ENCODE peak calls at places on chromosomes 4 and X, in eight cellular contexts. Y is fibroblast of the aortic adventitia; V is Peyer's patch; E is Caco-2; A is PC-3; Q is AG04450; U is dorsolateral prefrontal cortex; I is Jurkat, Clone E6-1. L is an unnamed sample.

GRCh38 chr4:52889778-52890400 is 27.8 kb downstream of the RASL11B start:
- DNase-seq in A (peak), Y (no peak), Q (no peak), E (no peak), V (no peak), U (no peak), I (no peak), L (no peak)

GRCh38 chrX:1493877-1494510 is 41.3 kb upstream of the ASMTL start:
- DNase-seq in U (no peak), I (no peak), Y (no peak), V (peak), A (no peak), Q (no peak), E (no peak), L (peak)

GRCh38 chr4:166121897-166122296 is 248.9 kb downstream of the TLL1 start:
- DNase-seq in I (no peak), Y (no peak), V (no peak), A (no peak), E (no peak), U (no peak), Q (no peak), L (no peak)

GRCh38 chrX:6778547-6779231 is 243.8 kb upstream of the VCX3A start:
- DNase-seq in Q (no peak), Y (no peak), V (no peak), E (no peak), U (peak), A (no peak), I (no peak), L (no peak)

GRCh38 chr4:144113546-144113945 is 27.0 kb downstream of the GYPA start:
- DNase-seq in Y (no peak), A (no peak), U (no peak), V (no peak), Q (no peak), E (no peak), I (no peak), L (no peak)

GRCh38 chr4:3168029-3168428 is 80.9 kb upstream of the MSANTD1 start:
- DNase-seq in A (no peak), U (no peak), E (no peak), I (no peak), Q (peak), Y (peak), V (no peak), L (no peak)

GRCh38 chr4:37631551-37631950 is 54.6 kb downstream of the RELL1 start:
- DNase-seq in V (no peak), I (no peak), Q (peak), A (no peak), Y (peak), U (no peak), E (no peak), L (no peak)

GRCh38 chrX:124392794-124393193 is 46.4 kb downstream of the SH2D1A start:
- DNase-seq in U (no peak), E (no peak), A (no peak), V (no peak), I (no peak), Q (no peak), Y (no peak), L (no peak)

GRCh38 chr4:99966692-99967091 is 16.6 kb upstream of the H2AZ1 start:
- DNase-seq in I (no peak), U (no peak), A (no peak), Q (no peak), E (no peak), V (no peak), Y (no peak), L (no peak)

GRCh38 chrX:49001521-49002090 is 458 bp downstream of the GRIPAP1 start:
- DNase-seq in V (peak), E (no peak), I (peak), Y (peak), A (peak), U (no peak), Q (no peak), L (no peak)

GRCh38 chrX:49106930-49107329 is 16.6 kb downstream of the GPKOW start:
- DNase-seq in A (peak), I (no peak), U (no peak), E (peak), V (no peak), Y (peak), Q (peak), L (no peak)

GRCh38 chrX:112025753-112026152 is 56.8 kb downstream of the TRPC5 start:
- DNase-seq in Y (no peak), Q (no peak), I (no peak), A (no peak), E (no peak), U (no peak), V (no peak), L (no peak)

GRCh38 chr4:183289688-183290087 is 30.4 kb downstream of the CLDN22 start:
- DNase-seq in A (no peak), Q (no peak), E (peak), U (no peak), I (no peak), V (no peak), Y (no peak), L (no peak)

GRCh38 chrX:129577473-129577872 is 37.4 kb downstream of the OCRL start:
- DNase-seq in U (no peak), V (no peak), I (no peak), E (no peak), Y (peak), Q (peak), A (peak), L (no peak)

GRCh38 chr4:152348670-152349069 is 187.2 kb downstream of the FBXW7 start:
- DNase-seq in A (peak), E (no peak), V (no peak), Y (peak), Q (no peak), U (no peak), I (peak), L (no peak)

GRCh38 chrX:20487227-20487626 is 220.5 kb upstream of the RPS6KA3 start:
- DNase-seq in Y (peak), V (no peak), Q (no peak), I (no peak), E (no peak), U (no peak), A (peak), L (no peak)

GRCh38 chr4:87077834-87078585 is 142.4 kb downstream of the KLHL8 start:
- DNase-seq in I (no peak), E (no peak), V (no peak), A (no peak), Q (no peak), U (no peak), Y (no peak), L (no peak)

GRCh38 chr4:127244515-127244914 is 388.2 kb upstream of the INTU start:
- DNase-seq in Q (no peak), A (no peak), V (no peak), U (no peak), E (no peak), I (no peak), Y (no peak), L (no peak)

GRCh38 chr4:127239902-127240575 is 392.7 kb upstream of the INTU start:
- DNase-seq in V (no peak), Q (no peak), Y (no peak), I (no peak), U (no peak), E (no peak), A (no peak), L (no peak)

GRCh38 chr4:127236875-127237274 is 395.9 kb upstream of the INTU start:
- DNase-seq in U (no peak), E (no peak), I (no peak), Q (peak), V (no peak), Y (no peak), A (no peak), L (no peak)

GRCh38 chr4:127240721-127241120 is 392.0 kb upstream of the INTU start:
- DNase-seq in A (no peak), E (no peak), I (no peak), V (no peak), Y (peak), U (no peak), Q (no peak), L (no peak)
- H3K4me3 ChIP-seq in A (no peak), E (no peak), I (no peak), V (no peak), Y (no peak), U (no peak), Q (no peak), L (no peak)

DNA sequence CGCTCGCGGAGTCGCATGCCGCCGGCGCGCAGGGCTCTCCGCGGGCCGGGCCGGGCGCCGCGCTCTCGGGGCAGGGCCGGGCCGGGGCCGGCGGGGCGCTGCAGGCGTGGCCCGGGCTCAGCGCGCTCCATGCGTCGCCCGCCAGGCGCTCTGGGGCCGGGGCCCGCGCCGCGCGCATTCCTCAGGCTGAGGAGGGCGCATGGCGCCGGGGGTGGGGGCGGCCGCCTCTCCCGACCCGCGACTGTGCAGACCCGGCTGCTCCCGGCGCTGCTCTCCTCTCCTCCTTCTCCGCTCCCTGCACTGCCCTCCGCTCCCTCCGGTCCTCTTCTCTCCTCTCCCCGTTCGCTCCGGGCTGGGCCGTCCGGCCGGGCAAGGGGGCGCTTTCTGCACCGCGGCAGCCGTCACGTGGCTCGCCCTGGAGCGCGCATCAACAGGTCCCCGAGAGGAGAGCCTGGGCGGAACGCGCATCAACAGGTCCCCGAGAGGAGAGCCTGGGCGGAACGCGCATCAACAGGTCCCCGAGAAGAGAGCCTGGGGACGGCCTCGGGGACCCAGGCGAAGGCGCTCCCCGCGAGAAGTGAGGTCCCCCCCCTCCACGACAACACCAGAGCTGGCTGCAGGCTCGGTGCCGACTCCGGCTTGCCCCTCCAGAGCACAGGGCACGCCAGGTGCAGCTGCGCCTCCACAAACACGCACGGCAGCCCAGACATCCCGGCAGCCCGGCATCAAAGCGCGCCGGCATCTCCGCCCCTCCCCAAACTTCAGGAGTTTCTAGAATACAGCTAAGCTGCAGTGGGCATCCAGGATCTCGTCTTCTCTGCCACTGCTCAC is 12.9 kb downstream of the PPP2R3B start:
- DNase-seq in Y (no peak), Q (no peak), I (no peak), U (no peak), E (peak), A (no peak), V (no peak), L (peak)
- H3K4me3 ChIP-seq in Y (peak), Q (peak), I (peak), U (peak), E (peak), A (peak), V (peak), L (no peak)

GRCh38 chrX:27910412-27910811 is 70.8 kb downstream of the DCAF8L1 start:
- DNase-seq in V (no peak), E (no peak), Y (no peak), Q (no peak), A (no peak), I (no peak), U (no peak), L (no peak)
- H3K4me3 ChIP-seq in V (no peak), E (no peak), Y (no peak), Q (no peak), A (no peak), I (no peak), U (no peak), L (no peak)

GRCh38 chrX:153499876-153500275 is 5.1 kb downstream of the BGN start:
- DNase-seq in I (no peak), Y (peak), V (no peak), U (peak), A (no peak), E (no peak), Q (no peak), L (no peak)
- H3K4me3 ChIP-seq in I (no peak), Y (peak), V (no peak), U (no peak), A (no peak), E (no peak), Q (no peak), L (no peak)

GRCh38 chr4:86032476-86033022 is 327.3 kb downstream of the MAPK10 start:
- DNase-seq in V (no peak), E (no peak), A (peak), U (no peak), Y (peak), Q (no peak), I (no peak), L (no peak)
- H3K4me3 ChIP-seq in V (no peak), E (no peak), A (peak), U (no peak), Y (no peak), Q (no peak), I (no peak), L (no peak)

GRCh38 chr4:124851741-124852140 is 139.2 kb upstream of the ANKRD50 start:
- DNase-seq in E (no peak), V (no peak), Y (no peak), I (no peak), U (no peak), A (peak), Q (no peak), L (no peak)

DNA sequence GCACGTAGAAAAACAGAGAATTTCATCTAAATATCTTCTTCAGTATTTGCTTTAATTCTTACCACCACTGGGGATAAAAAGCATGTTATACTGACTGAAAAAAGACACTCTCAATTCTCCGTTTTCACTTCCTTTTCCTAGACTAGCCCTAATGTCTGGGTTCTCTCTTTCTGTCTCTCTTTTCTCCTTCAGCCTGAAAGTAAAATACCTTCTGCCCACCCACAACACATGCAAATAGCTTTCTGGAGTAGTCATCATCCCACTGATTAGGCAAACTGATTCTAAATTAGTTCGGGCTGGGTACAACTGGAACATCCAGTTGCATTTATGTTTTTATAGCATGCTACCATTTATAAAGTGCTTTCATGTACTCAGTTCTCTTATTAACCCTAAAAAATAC is 142.4 kb upstream of the ANKRD50 start:
- DNase-seq in E (no peak), U (no peak), V (no peak), I (no peak), Q (no peak), A (no peak), Y (peak), L (no peak)
- H3K4me3 ChIP-seq in E (no peak), U (no peak), V (no peak), I (no peak), Q (no peak), A (no peak), Y (no peak), L (no peak)

GRCh38 chr4:113550510-113550909 is 211.0 kb downstream of the CAMK2D start:
- DNase-seq in A (no peak), E (no peak), Y (no peak), V (no peak), U (no peak), Q (no peak), I (no peak), L (no peak)

GRCh38 chr4:113553082-113553481 is 208.5 kb downstream of the CAMK2D start:
- DNase-seq in A (peak), U (no peak), Q (no peak), V (no peak), E (no peak), I (no peak), Y (no peak), L (no peak)

GRCh38 chr4:113547487-113548042 is 214.0 kb downstream of the CAMK2D start:
- DNase-seq in V (peak), U (peak), Q (peak), I (peak), E (peak), Y (peak), A (peak), L (peak)

GRCh38 chr4:113548303-113548702 is 213.2 kb downstream of the CAMK2D start:
- DNase-seq in E (no peak), Q (no peak), V (no peak), A (no peak), Y (no peak), I (no peak), U (no peak), L (no peak)
- H3K4me3 ChIP-seq in E (no peak), Q (no peak), V (no peak), A (no peak), Y (no peak), I (no peak), U (no peak), L (no peak)

DNA sequence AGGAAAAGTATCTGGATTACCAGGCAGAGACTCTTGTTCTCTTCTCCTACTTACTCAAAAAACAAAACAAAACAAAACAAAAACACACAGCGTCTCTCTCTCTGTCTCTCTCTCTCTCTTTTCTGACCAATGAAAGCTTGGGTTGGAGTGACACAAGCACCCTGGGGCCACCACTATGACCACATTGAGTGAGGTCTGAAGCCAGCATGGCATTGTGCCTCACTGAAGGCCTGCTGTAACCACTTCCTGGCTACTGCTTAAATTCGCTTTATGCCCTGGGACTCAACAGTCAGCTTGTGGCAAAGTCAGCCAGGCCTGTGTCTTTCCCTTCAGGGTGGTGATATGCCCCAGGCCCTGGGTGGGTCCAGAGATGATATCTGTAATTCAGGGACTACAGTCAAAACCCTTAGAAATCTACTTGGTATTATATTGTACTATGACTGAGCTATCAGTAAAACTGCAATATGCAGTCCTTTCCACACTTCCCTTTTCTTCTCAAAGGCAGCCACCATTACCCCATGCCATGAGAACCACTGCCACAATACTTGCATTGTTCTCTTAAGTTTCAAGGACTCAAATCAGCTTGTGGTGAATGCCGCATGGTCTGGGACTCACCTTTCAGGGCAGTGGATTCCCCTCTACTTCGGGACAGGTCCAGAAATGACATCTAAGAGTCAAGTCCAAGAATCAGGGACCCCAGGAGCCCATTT is 606.8 kb upstream of the KLHL4 start:
- DNase-seq in Q (no peak), E (no peak), V (no peak), U (no peak), I (no peak), A (no peak), Y (no peak), L (no peak)
- H3K4me3 ChIP-seq in Q (no peak), E (no peak), V (no peak), U (no peak), I (no peak), A (no peak), Y (no peak), L (no peak)